ENCODE peak calls at places on chromosomes 12 and 14, in six cellular contexts. L, D, M, U, J and Y are unnamed samples.

GRCh38 chr12:56766535-56766934 is 3.4 kb downstream of the HSD17B6 start:
- DNase-seq in L (no peak), D (no peak), M (no peak), U (peak; percentile 51), J (no peak), Y (no peak)

GRCh38 chr12:47943492-47944359 is 19.7 kb upstream of the TMEM106C start:
- DNase-seq in L (no peak), D (no peak), M (no peak), U (no peak), J (no peak), Y (no peak)

GRCh38 chr12:117020536-117021220 is 78.5 kb downstream of the TESC start:
- DNase-seq in L (no peak), D (no peak), M (no peak), U (no peak), J (no peak), Y (no peak)

GRCh38 chr12:128767518-128767917 is 56.2 kb downstream of the SLC15A4 start:
- DNase-seq in L (no peak), D (no peak), M (no peak), U (no peak), J (no peak), Y (no peak)

GRCh38 chr14:105888784-105889665 is 362.6 kb downstream of the TMEM121 start:
- DNase-seq in L (no peak), D (no peak), M (no peak), U (no peak), J (no peak), Y (no peak)

GRCh38 chr14:93701562-93701961 is 86.7 kb downstream of the PRIMA1 start:
- DNase-seq in L (no peak), D (no peak), M (no peak), U (no peak), J (no peak), Y (no peak)

GRCh38 chr12:57164966-57165365 is 17.5 kb upstream of the LRP1-AS start:
- DNase-seq in L (peak; percentile 63), D (peak; percentile 44), M (no peak), U (no peak), J (no peak), Y (no peak)

GRCh38 chr12:111035578-111036301 is 115.4 kb upstream of the MYL2 start:
- DNase-seq in L (no peak), D (no peak), M (no peak), U (no peak), J (no peak), Y (peak; percentile 14)

GRCh38 chr12:38775457-38775856 is 129.9 kb downstream of the CPNE8 start:
- DNase-seq in L (no peak), D (no peak), M (no peak), U (no peak), J (no peak), Y (no peak)

GRCh38 chr12:123398177-123398916 is 14.4 kb downstream of the KMT5A start:
- DNase-seq in L (peak; percentile 77), D (peak; percentile 37), M (peak; percentile 60), U (no peak), J (no peak), Y (no peak)

GRCh38 chr14:104227806-104228205 is 89.4 kb downstream of the KIF26A start:
- DNase-seq in L (no peak), D (no peak), M (peak; percentile 6), U (peak; percentile 6), J (no peak), Y (no peak)

GRCh38 chr12:32811686-32812392 is 56.1 kb upstream of the YARS2 start:
- DNase-seq in L (no peak), D (no peak), M (no peak), U (no peak), J (no peak), Y (no peak)

GRCh38 chr14:61476737-61477410 is 155.5 kb downstream of the PRKCH start:
- DNase-seq in L (peak; percentile 100), D (peak; percentile 99), M (no peak), U (peak; percentile 93), J (peak; percentile 96), Y (no peak)

GRCh38 chr14:103315368-103315911 is 18.6 kb upstream of the EIF5 start:
- DNase-seq in L (peak; percentile 95), D (peak; percentile 74), M (peak; percentile 69), U (no peak), J (peak; percentile 30), Y (no peak)

GRCh38 chr12:108145011-108145410 is 15.9 kb downstream of the WSCD2 start:
- DNase-seq in L (no peak), D (no peak), M (no peak), U (no peak), J (no peak), Y (no peak)

GRCh38 chr14:104865631-104866441 is 768 bp downstream of the CEP170B start:
- DNase-seq in L (peak; percentile 64), D (peak; percentile 67), M (peak; percentile 83), U (peak; percentile 27), J (peak; percentile 13), Y (peak; percentile 37)

GRCh38 chr12:31317471-31318397 is 8.2 kb downstream of the SINHCAF start:
- DNase-seq in L (peak; percentile 33), D (no peak), M (no peak), U (peak; percentile 32), J (no peak), Y (no peak)

GRCh38 chr12:69039881-69040280 is 106.9 kb upstream of the CPM start:
- DNase-seq in L (peak; percentile 34), D (no peak), M (no peak), U (peak; percentile 81), J (no peak), Y (no peak)

GRCh38 chr12:84599539-84599938 is 313.1 kb downstream of the SLC6A15 start:
- DNase-seq in L (peak; percentile 30), D (no peak), M (no peak), U (no peak), J (no peak), Y (no peak)

GRCh38 chr12:53600490-53601295 is 25.5 kb downstream of the ATF7 start:
- DNase-seq in L (no peak), D (no peak), M (no peak), U (no peak), J (no peak), Y (no peak)

DNA sequence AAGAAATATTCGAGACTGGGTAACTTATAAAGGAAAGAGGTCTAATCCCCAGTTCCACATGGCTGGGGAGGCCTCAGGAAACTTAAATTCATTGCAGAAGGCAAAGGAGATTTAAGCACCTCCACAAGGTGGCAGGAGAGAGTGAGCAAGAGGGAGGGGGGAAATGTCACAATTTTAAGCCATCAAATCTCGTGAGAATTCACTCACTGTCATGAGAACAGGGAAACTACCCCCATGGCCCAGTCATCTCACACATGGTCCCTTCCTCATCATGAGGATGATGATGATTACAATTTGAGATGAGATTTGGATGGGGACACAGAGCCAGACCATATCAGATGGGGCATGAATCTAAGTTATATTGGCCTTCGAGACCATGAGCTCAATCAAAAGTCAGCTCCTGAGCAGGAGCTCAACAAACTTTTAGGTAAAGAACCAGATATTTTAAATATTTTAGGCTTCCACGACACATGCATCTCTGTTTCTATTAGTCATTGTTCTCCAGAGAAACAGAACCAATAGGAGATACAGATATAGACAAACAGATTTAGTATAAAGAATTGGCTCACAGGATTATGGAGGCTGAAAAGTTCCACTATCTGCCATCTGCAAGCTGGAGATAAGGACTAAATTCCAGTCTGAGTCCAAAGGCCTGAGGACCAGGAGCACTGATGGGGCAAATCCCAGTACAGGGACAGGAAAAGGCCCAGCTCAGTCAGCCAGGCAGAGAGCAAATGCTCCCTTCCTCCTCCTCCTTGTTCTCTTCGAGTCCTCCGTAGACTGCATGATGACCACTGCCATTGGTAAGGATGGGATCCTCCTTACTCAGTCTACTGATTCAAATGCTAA is 24.9 kb downstream of the DGLUCY start:
- DNase-seq in L (peak; percentile 48), D (no peak), M (no peak), U (peak; percentile 79), J (no peak), Y (no peak)
- TF ChIP-seq CTCF in L (peak; percentile 57), D (peak; percentile 57), M (peak; percentile 53), U (peak; percentile 59), J (peak; percentile 54), Y (peak; percentile 55)

DNA sequence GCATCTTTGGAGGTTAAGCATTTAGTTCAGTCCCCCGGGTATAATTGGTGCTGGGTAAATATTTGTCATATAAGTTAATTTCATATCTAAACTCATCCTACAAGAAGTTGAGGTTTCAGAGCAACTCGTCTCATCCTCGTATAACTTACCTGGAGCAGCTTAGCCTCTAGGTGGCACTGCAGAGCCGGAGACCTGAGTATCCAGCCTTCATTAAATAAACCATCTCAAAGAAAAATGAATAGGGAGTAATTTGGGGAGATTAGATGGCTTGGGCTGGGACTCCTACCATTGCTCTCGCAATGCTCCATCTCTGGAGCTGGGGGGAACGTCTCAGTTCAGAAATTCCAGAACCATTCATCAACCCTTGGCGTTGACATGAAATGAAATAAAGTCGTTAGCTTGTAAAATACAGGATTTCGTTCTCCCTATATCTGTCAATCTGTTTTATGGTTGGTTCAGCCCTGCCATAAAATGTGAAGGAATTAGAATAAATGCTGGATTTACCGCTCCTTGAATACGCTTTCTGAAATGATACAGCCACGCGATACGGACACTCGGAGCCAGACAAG is 122.9 kb upstream of the TMEM132D start:
- DNase-seq in L (no peak), D (no peak), M (no peak), U (peak; percentile 58), J (no peak), Y (peak; percentile 55)
- TF ChIP-seq CTCF in L (peak; percentile 18), D (no peak), M (peak; percentile 35), U (peak; percentile 93), J (no peak), Y (peak; percentile 82)

GRCh38 chr12:72829838-72830237 is 557.7 kb downstream of the TRHDE start:
- DNase-seq in L (no peak), D (no peak), M (no peak), U (no peak), J (no peak), Y (no peak)

GRCh38 chr12:72828662-72829324 is 556.6 kb downstream of the TRHDE start:
- DNase-seq in L (no peak), D (no peak), M (no peak), U (no peak), J (no peak), Y (no peak)

GRCh38 chr12:72836184-72836583 is 564.0 kb downstream of the TRHDE start:
- DNase-seq in L (no peak), D (no peak), M (no peak), U (no peak), J (no peak), Y (no peak)

DNA sequence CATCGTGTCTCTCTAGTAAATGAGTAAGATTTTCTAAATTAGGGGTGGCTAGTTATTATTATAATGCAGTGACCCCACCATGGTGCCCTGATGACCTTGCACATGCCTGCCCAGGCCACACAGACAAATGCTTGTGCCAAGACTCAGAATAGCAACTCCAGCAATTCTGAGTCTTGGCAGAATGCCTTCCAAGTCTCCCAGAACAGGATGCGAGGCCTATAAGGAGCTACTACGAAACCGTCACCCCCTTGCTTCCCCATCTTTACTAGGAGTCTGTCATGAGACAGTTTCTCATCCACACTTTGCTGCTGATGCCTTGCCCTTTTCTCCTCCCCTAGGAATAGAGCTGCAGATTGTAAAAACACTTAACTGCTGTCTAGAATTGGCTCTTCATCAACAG is 559.9 kb downstream of the TRHDE start:
- DNase-seq in L (no peak), D (no peak), M (no peak), U (no peak), J (no peak), Y (no peak)
- TF ChIP-seq CTCF in L (no peak), D (no peak), M (no peak), U (no peak), J (no peak), Y (no peak)

DNA sequence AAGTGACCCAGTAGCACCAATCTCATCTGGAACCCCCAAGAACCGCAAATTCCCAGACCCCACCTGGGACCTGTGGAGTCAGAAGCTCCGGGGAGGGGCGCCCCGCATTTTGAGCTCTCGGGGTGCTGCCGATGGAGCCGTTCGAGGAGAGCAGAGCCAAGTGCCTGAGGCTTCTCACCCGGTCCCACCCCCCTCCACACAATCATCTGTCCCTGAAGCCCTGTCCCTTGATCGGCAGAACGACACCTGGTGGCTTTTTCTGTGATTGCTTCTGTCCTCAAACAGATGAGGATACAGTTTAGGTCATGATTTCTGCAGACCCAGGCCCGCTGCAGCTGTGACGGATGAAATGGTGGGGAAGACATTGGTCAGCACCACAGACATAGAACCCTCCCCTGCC is 74.7 kb downstream of the NOC4L start:
- DNase-seq in L (no peak), D (no peak), M (no peak), U (peak; percentile 72), J (no peak), Y (peak; percentile 29)
- TF ChIP-seq CTCF in L (peak; percentile 25), D (peak; percentile 15), M (peak; percentile 17), U (peak; percentile 61), J (peak; percentile 19), Y (peak; percentile 57)